ENCODE peak calls at places on chromosomes 13 and 19, in ten cellular contexts. One of them, this sample, is unnamed.

GRCh38 chr19:51742736-51743288 is 8.9 kb downstream of the FPR1 start:
- DNase-seq in body of pancreas: no peak
- DNase-seq in heart right ventricle: no peak
- DNase-seq in A549: no peak
- DNase-seq in stomach: no peak
- DNase-seq in upper lobe of right lung: no peak
- DNase-seq in endothelial cell of umbilical vein: no peak
- DNase-seq in tibial nerve: no peak
- DNase-seq in aorta: no peak
- DNase-seq in MM.1S: no peak
- DNase-seq in this sample: no peak

GRCh38 chr19:49347835-49348234 is 12.6 kb downstream of the CD37 start:
- DNase-seq in body of pancreas: peak; percentile 46
- DNase-seq in heart right ventricle: no peak
- DNase-seq in A549: peak; percentile 92
- DNase-seq in stomach: no peak
- DNase-seq in upper lobe of right lung: no peak
- DNase-seq in endothelial cell of umbilical vein: peak; percentile 43
- DNase-seq in tibial nerve: no peak
- DNase-seq in aorta: no peak
- DNase-seq in MM.1S: no peak
- DNase-seq in this sample: no peak

GRCh38 chr19:14318873-14319272 is 62.4 kb upstream of the ADGRE5 start:
- DNase-seq in body of pancreas: no peak
- DNase-seq in heart right ventricle: no peak
- DNase-seq in A549: no peak
- DNase-seq in stomach: no peak
- DNase-seq in upper lobe of right lung: no peak
- DNase-seq in endothelial cell of umbilical vein: peak; percentile 29
- DNase-seq in tibial nerve: no peak
- DNase-seq in aorta: no peak
- DNase-seq in MM.1S: no peak
- DNase-seq in this sample: no peak

GRCh38 chr13:80504453-80504852 is 163.5 kb upstream of the SPRY2 start:
- DNase-seq in body of pancreas: no peak
- DNase-seq in heart right ventricle: peak; percentile 14
- DNase-seq in A549: no peak
- DNase-seq in stomach: no peak
- DNase-seq in upper lobe of right lung: no peak
- DNase-seq in endothelial cell of umbilical vein: no peak
- DNase-seq in tibial nerve: no peak
- DNase-seq in aorta: no peak
- DNase-seq in MM.1S: no peak
- DNase-seq in this sample: no peak

GRCh38 chr19:32814624-32815023 is 54.9 kb downstream of the SLC7A9 start:
- DNase-seq in body of pancreas: no peak
- DNase-seq in heart right ventricle: no peak
- DNase-seq in A549: no peak
- DNase-seq in stomach: no peak
- DNase-seq in upper lobe of right lung: no peak
- DNase-seq in endothelial cell of umbilical vein: no peak
- DNase-seq in tibial nerve: no peak
- DNase-seq in aorta: peak; percentile 37
- DNase-seq in MM.1S: no peak
- DNase-seq in this sample: no peak

GRCh38 chr13:94749162-94749561 is 36.8 kb upstream of the SOX21 start:
- DNase-seq in body of pancreas: no peak
- DNase-seq in heart right ventricle: no peak
- DNase-seq in A549: no peak
- DNase-seq in stomach: no peak
- DNase-seq in upper lobe of right lung: no peak
- DNase-seq in endothelial cell of umbilical vein: no peak
- DNase-seq in tibial nerve: no peak
- DNase-seq in aorta: no peak
- DNase-seq in MM.1S: no peak
- DNase-seq in this sample: no peak

GRCh38 chr19:1856698-1857603 is 6.4 kb downstream of the KLF16 start:
- DNase-seq in body of pancreas: peak; percentile 92
- DNase-seq in heart right ventricle: peak; percentile 89
- DNase-seq in A549: peak; percentile 87
- DNase-seq in stomach: peak; percentile 92
- DNase-seq in upper lobe of right lung: peak; percentile 92
- DNase-seq in endothelial cell of umbilical vein: peak; percentile 76
- DNase-seq in tibial nerve: peak; percentile 52
- DNase-seq in aorta: peak; percentile 92
- DNase-seq in MM.1S: peak; percentile 82
- DNase-seq in this sample: peak; percentile 86

GRCh38 chr19:18453269-18454024 is 15.5 kb upstream of the ISYNA1 start:
- DNase-seq in body of pancreas: no peak
- DNase-seq in heart right ventricle: no peak
- DNase-seq in A549: peak; percentile 44
- DNase-seq in stomach: no peak
- DNase-seq in upper lobe of right lung: no peak
- DNase-seq in endothelial cell of umbilical vein: no peak
- DNase-seq in tibial nerve: no peak
- DNase-seq in aorta: no peak
- DNase-seq in MM.1S: no peak
- DNase-seq in this sample: no peak

GRCh38 chr19:13212759-13213330 is 62.6 kb downstream of the IER2 start:
- DNase-seq in body of pancreas: peak; percentile 59
- DNase-seq in heart right ventricle: peak; percentile 42
- DNase-seq in A549: peak; percentile 76
- DNase-seq in stomach: peak; percentile 75
- DNase-seq in upper lobe of right lung: peak; percentile 81
- DNase-seq in endothelial cell of umbilical vein: peak; percentile 39
- DNase-seq in tibial nerve: no peak
- DNase-seq in aorta: peak; percentile 87
- DNase-seq in MM.1S: peak; percentile 43
- DNase-seq in this sample: peak; percentile 71

GRCh38 chr13:107835339-107836018 is 379.9 kb downstream of the LIG4 start:
- DNase-seq in body of pancreas: no peak
- DNase-seq in heart right ventricle: no peak
- DNase-seq in A549: no peak
- DNase-seq in stomach: no peak
- DNase-seq in upper lobe of right lung: no peak
- DNase-seq in endothelial cell of umbilical vein: no peak
- DNase-seq in tibial nerve: no peak
- DNase-seq in aorta: no peak
- DNase-seq in MM.1S: no peak
- DNase-seq in this sample: no peak

GRCh38 chr19:42323852-42324654 is 1.4 kb upstream of the MEGF8 start:
- DNase-seq in body of pancreas: peak; percentile 15
- DNase-seq in heart right ventricle: no peak
- DNase-seq in A549: no peak
- DNase-seq in stomach: no peak
- DNase-seq in upper lobe of right lung: peak; percentile 73
- DNase-seq in endothelial cell of umbilical vein: no peak
- DNase-seq in tibial nerve: no peak
- DNase-seq in aorta: no peak
- DNase-seq in MM.1S: no peak
- DNase-seq in this sample: no peak

GRCh38 chr13:46570273-46570672 is 17.3 kb downstream of the LRCH1 start:
- DNase-seq in body of pancreas: no peak
- DNase-seq in heart right ventricle: no peak
- DNase-seq in A549: no peak
- DNase-seq in stomach: no peak
- DNase-seq in upper lobe of right lung: no peak
- DNase-seq in endothelial cell of umbilical vein: no peak
- DNase-seq in tibial nerve: no peak
- DNase-seq in aorta: no peak
- DNase-seq in MM.1S: no peak
- DNase-seq in this sample: no peak
- H3K27ac ChIP-seq in body of pancreas: no peak overlapping the region
- H3K27ac ChIP-seq in heart right ventricle: no peak overlapping the region
- H3K27ac ChIP-seq in A549: no peak overlapping the region
- H3K27ac ChIP-seq in stomach: no peak overlapping the region
- H3K27ac ChIP-seq in upper lobe of right lung: no peak overlapping the region
- H3K27ac ChIP-seq in endothelial cell of umbilical vein: no peak overlapping the region
- H3K27ac ChIP-seq in tibial nerve: no peak overlapping the region
- H3K27ac ChIP-seq in aorta: no peak overlapping the region
- H3K27ac ChIP-seq in MM.1S: no peak overlapping the region
- H3K27ac ChIP-seq in this sample: no peak overlapping the region

DNA sequence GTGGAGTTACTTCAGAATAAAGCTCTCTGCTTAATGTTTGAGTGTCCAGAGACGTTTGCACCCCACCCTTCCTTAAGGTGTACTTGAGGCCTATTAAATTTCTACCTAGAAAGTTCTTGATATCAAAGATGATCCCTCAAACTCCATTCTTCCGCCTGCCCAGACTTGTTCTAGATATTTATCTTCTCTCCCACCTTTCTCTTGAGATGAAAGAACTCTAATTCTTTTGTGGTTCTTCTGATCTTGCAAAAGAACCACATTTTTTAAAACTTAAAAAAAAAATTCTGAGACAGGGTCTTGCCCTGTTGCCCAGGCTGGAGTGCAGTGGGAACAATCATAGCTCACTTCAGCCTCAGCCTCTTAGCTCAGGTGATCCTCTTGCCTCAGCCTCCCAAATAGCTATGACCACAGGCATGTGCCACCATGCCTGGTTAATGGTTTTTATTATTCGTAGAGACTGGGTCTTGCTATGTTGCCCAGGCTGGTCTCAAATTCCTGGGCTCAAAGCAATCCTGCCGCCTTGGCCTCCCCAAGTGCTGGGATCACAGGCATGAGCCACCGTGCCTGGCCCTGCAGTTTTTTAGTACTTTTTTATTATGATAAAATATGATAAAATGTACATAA is 94.3 kb downstream of the SIPA1L3 start:
- DNase-seq in body of pancreas: no peak
- DNase-seq in heart right ventricle: no peak
- DNase-seq in A549: no peak
- DNase-seq in stomach: no peak
- DNase-seq in upper lobe of right lung: no peak
- DNase-seq in endothelial cell of umbilical vein: no peak
- DNase-seq in tibial nerve: no peak
- DNase-seq in aorta: no peak
- DNase-seq in MM.1S: no peak
- DNase-seq in this sample: no peak
- H3K4me1 ChIP-seq in body of pancreas: peaks cover 30% of the 10 kb centered on the region
- H3K4me1 ChIP-seq in heart right ventricle: peaks cover 54% of the 10 kb centered on the region
- H3K4me1 ChIP-seq in A549: peaks cover 62% of the 10 kb centered on the region
- H3K4me1 ChIP-seq in stomach: peaks cover 30% of the 10 kb centered on the region
- H3K4me1 ChIP-seq in upper lobe of right lung: peaks cover 16% of the 10 kb centered on the region
- H3K4me1 ChIP-seq in endothelial cell of umbilical vein: peaks cover 65% of the 10 kb centered on the region
- H3K4me1 ChIP-seq in tibial nerve: no peaks in the 10 kb centered on the region
- H3K4me1 ChIP-seq in aorta: no peaks in the 10 kb centered on the region
- H3K4me1 ChIP-seq in MM.1S: peaks cover 7% of the 10 kb centered on the region
- H3K4me1 ChIP-seq in this sample: peaks cover 16% of the 10 kb centered on the region

GRCh38 chr13:23472189-23472588 is 38.7 kb upstream of the SACS start:
- DNase-seq in body of pancreas: no peak
- DNase-seq in heart right ventricle: no peak
- DNase-seq in A549: no peak
- DNase-seq in stomach: no peak
- DNase-seq in upper lobe of right lung: no peak
- DNase-seq in endothelial cell of umbilical vein: no peak
- DNase-seq in tibial nerve: no peak
- DNase-seq in aorta: no peak
- DNase-seq in MM.1S: no peak
- DNase-seq in this sample: no peak

GRCh38 chr13:23468811-23469210 is 35.3 kb upstream of the SACS start:
- DNase-seq in body of pancreas: no peak
- DNase-seq in heart right ventricle: no peak
- DNase-seq in A549: no peak
- DNase-seq in stomach: no peak
- DNase-seq in upper lobe of right lung: no peak
- DNase-seq in endothelial cell of umbilical vein: no peak
- DNase-seq in tibial nerve: no peak
- DNase-seq in aorta: no peak
- DNase-seq in MM.1S: no peak
- DNase-seq in this sample: no peak

GRCh38 chr13:23470706-23471610 is 37.5 kb upstream of the SACS start:
- DNase-seq in body of pancreas: no peak
- DNase-seq in heart right ventricle: no peak
- DNase-seq in A549: no peak
- DNase-seq in stomach: no peak
- DNase-seq in upper lobe of right lung: no peak
- DNase-seq in endothelial cell of umbilical vein: no peak
- DNase-seq in tibial nerve: no peak
- DNase-seq in aorta: no peak
- DNase-seq in MM.1S: no peak
- DNase-seq in this sample: no peak

GRCh38 chr13:23467932-23468278 is 34.4 kb upstream of the SACS start:
- DNase-seq in body of pancreas: no peak
- DNase-seq in heart right ventricle: no peak
- DNase-seq in A549: no peak
- DNase-seq in stomach: no peak
- DNase-seq in upper lobe of right lung: no peak
- DNase-seq in endothelial cell of umbilical vein: no peak
- DNase-seq in tibial nerve: no peak
- DNase-seq in aorta: no peak
- DNase-seq in MM.1S: no peak
- DNase-seq in this sample: no peak

DNA sequence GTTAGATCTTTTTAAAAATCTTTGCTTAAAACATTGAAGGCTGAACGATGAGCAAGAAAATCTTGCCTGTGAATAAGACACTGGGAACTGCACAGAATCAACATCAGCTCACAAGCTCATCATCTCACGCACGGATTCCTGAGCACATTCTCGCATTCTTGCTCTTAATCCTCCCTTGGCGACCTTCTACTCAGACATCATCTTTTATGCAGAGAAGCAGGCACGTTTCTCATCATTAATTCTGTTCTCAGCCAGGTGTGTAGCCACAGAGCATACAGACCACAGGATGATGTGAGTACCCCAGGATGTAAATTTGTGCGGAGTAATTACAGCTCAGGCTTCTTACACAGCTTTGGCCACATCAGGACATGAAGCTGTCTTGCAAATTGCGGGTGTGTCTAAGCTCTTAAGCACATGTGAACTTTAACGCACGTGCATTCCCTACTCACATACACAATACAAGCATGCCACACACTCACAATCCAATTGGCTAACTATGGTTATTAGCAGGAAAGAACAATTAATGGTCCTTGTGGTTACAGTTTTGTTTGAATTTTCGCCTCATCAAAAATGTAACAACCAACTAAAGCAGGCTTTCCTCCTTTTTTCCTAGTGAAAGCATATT is 36.5 kb upstream of the SACS start:
- DNase-seq in body of pancreas: no peak
- DNase-seq in heart right ventricle: no peak
- DNase-seq in A549: peak; percentile 6
- DNase-seq in stomach: no peak
- DNase-seq in upper lobe of right lung: no peak
- DNase-seq in endothelial cell of umbilical vein: no peak
- DNase-seq in tibial nerve: no peak
- DNase-seq in aorta: no peak
- DNase-seq in MM.1S: no peak
- DNase-seq in this sample: no peak
- H3K4me3 ChIP-seq in body of pancreas: no peak overlapping the region
- H3K4me3 ChIP-seq in heart right ventricle: no peak overlapping the region
- H3K4me3 ChIP-seq in A549: no peak overlapping the region
- H3K4me3 ChIP-seq in stomach: no peak overlapping the region
- H3K4me3 ChIP-seq in upper lobe of right lung: no peak overlapping the region
- H3K4me3 ChIP-seq in endothelial cell of umbilical vein: no peak overlapping the region
- H3K4me3 ChIP-seq in tibial nerve: no peak overlapping the region
- H3K4me3 ChIP-seq in aorta: no peak overlapping the region
- H3K4me3 ChIP-seq in MM.1S: no peak overlapping the region
- H3K4me3 ChIP-seq in this sample: no peak overlapping the region

DNA sequence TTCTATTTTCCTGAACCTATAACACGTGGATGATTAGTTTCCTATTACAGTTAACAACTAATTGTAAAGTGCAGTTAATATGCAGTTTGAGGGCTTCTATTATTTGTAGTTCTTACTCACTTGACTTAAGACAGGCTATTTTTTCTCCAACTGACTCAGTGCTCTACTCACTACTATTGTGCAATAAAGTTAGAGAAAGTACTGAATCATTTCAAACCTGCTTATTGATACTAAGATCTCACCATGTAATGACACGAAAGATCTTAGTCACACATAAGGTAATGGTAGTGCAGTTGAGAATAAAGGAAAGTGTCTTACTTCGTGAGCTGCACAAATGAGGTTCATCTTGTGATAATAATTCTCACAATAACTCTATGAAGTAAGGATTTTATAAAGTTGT is 22.8 kb upstream of the ITM2B start:
- DNase-seq in body of pancreas: no peak
- DNase-seq in heart right ventricle: no peak
- DNase-seq in A549: peak; percentile 23
- DNase-seq in stomach: no peak
- DNase-seq in upper lobe of right lung: no peak
- DNase-seq in endothelial cell of umbilical vein: no peak
- DNase-seq in tibial nerve: no peak
- DNase-seq in aorta: no peak
- DNase-seq in MM.1S: no peak
- DNase-seq in this sample: no peak
- H3K27ac ChIP-seq in body of pancreas: no peak overlapping the region
- H3K27ac ChIP-seq in heart right ventricle: no peak overlapping the region
- H3K27ac ChIP-seq in A549: no peak overlapping the region
- H3K27ac ChIP-seq in stomach: no peak overlapping the region
- H3K27ac ChIP-seq in upper lobe of right lung: no peak overlapping the region
- H3K27ac ChIP-seq in endothelial cell of umbilical vein: no peak overlapping the region
- H3K27ac ChIP-seq in tibial nerve: no peak overlapping the region
- H3K27ac ChIP-seq in aorta: no peak overlapping the region
- H3K27ac ChIP-seq in MM.1S: no peak overlapping the region
- H3K27ac ChIP-seq in this sample: peak overlapping the region; percentile 9

This sample was measured in psoas muscle.